ENCODE peak calls at places on chromosomes 2 and 18, in six cellular contexts. One of them, this sample, is unnamed.

GRCh38 chr2:46231721-46232120 is 65.5 kb upstream of the EPAS1 start:
- DNase-seq in K562: no peak
- DNase-seq in GM12878: no peak
- DNase-seq in SK-N-SH: no peak
- DNase-seq in HepG2: no peak
- DNase-seq in H1: no peak
- DNase-seq in this sample: no peak

GRCh38 chr2:45896281-45896680 is 244.8 kb downstream of the PRKCE start:
- DNase-seq in K562: no peak
- DNase-seq in GM12878: no peak
- DNase-seq in SK-N-SH: no peak
- DNase-seq in HepG2: no peak
- DNase-seq in H1: no peak
- DNase-seq in this sample: no peak

GRCh38 chr18:36672437-36673344 is 156.1 kb downstream of the TPGS2 start:
- DNase-seq in K562: no peak
- DNase-seq in GM12878: no peak
- DNase-seq in SK-N-SH: no peak
- DNase-seq in HepG2: no peak
- DNase-seq in H1: no peak
- DNase-seq in this sample: no peak

GRCh38 chr2:177143444-177143843 is 69.2 kb upstream of the HNRNPA3 start:
- DNase-seq in K562: no peak
- DNase-seq in GM12878: no peak
- DNase-seq in SK-N-SH: no peak
- DNase-seq in HepG2: no peak
- DNase-seq in H1: no peak
- DNase-seq in this sample: no peak

GRCh38 chr2:83435989-83436388 is 1023.1 kb downstream of the SUCLG1 start:
- DNase-seq in K562: no peak
- DNase-seq in GM12878: no peak
- DNase-seq in SK-N-SH: no peak
- DNase-seq in HepG2: no peak
- DNase-seq in H1: no peak
- DNase-seq in this sample: no peak

GRCh38 chr2:42100696-42101585 is 53.1 kb downstream of the PKDCC start:
- DNase-seq in K562: no peak
- DNase-seq in GM12878: no peak
- DNase-seq in SK-N-SH: no peak
- DNase-seq in HepG2: no peak
- DNase-seq in H1: peak
- DNase-seq in this sample: no peak

GRCh38 chr2:85753525-85754312 is at the start of gene ATOH8:
- DNase-seq in K562: peak
- DNase-seq in GM12878: no peak
- DNase-seq in SK-N-SH: peak
- DNase-seq in HepG2: peak
- DNase-seq in H1: peak
- DNase-seq in this sample: no peak

GRCh38 chr18:79987566-79987965 is 797 bp downstream of the TXNL4A start:
- DNase-seq in K562: no peak
- DNase-seq in GM12878: no peak
- DNase-seq in SK-N-SH: no peak
- DNase-seq in HepG2: no peak
- DNase-seq in H1: no peak
- DNase-seq in this sample: no peak

GRCh38 chr2:231710751-231711676 is 2.7 kb downstream of the PTMA start:
- DNase-seq in K562: peak
- DNase-seq in GM12878: no peak
- DNase-seq in SK-N-SH: peak
- DNase-seq in HepG2: no peak
- DNase-seq in H1: peak
- DNase-seq in this sample: no peak

GRCh38 chr2:225464346-225465025 is 65.0 kb downstream of the NYAP2 start:
- DNase-seq in K562: no peak
- DNase-seq in GM12878: no peak
- DNase-seq in SK-N-SH: no peak
- DNase-seq in HepG2: no peak
- DNase-seq in H1: no peak
- DNase-seq in this sample: no peak

GRCh38 chr2:17614174-17614573 is 73.7 kb downstream of the VSNL1 start:
- DNase-seq in K562: no peak
- DNase-seq in GM12878: no peak
- DNase-seq in SK-N-SH: no peak
- DNase-seq in HepG2: no peak
- DNase-seq in H1: no peak
- DNase-seq in this sample: no peak

GRCh38 chr2:49251766-49252165 is 97.5 kb upstream of the FSHR start:
- DNase-seq in K562: no peak
- DNase-seq in GM12878: no peak
- DNase-seq in SK-N-SH: no peak
- DNase-seq in HepG2: no peak
- DNase-seq in H1: no peak
- DNase-seq in this sample: no peak

GRCh38 chr2:46983065-46983801 is 67.6 kb upstream of the MCFD2 start:
- DNase-seq in K562: peak
- DNase-seq in GM12878: peak
- DNase-seq in SK-N-SH: peak
- DNase-seq in HepG2: no peak
- DNase-seq in H1: no peak
- DNase-seq in this sample: peak

GRCh38 chr2:228771306-228771705 is 499.8 kb downstream of the PID1 start:
- DNase-seq in K562: no peak
- DNase-seq in GM12878: no peak
- DNase-seq in SK-N-SH: no peak
- DNase-seq in HepG2: no peak
- DNase-seq in H1: no peak
- DNase-seq in this sample: no peak

GRCh38 chr2:180061085-180061484 is 54.0 kb upstream of the CWC22 start:
- DNase-seq in K562: no peak
- DNase-seq in GM12878: no peak
- DNase-seq in SK-N-SH: no peak
- DNase-seq in HepG2: no peak
- DNase-seq in H1: no peak
- DNase-seq in this sample: no peak

GRCh38 chr2:143254108-143254507 is 124.9 kb downstream of the ARHGAP15 start:
- DNase-seq in K562: no peak
- DNase-seq in GM12878: no peak
- DNase-seq in SK-N-SH: no peak
- DNase-seq in HepG2: no peak
- DNase-seq in H1: no peak
- DNase-seq in this sample: no peak

GRCh38 chr18:78619854-78620253 is 359.8 kb upstream of the SALL3 start:
- DNase-seq in K562: no peak
- DNase-seq in GM12878: no peak
- DNase-seq in SK-N-SH: no peak
- DNase-seq in HepG2: no peak
- DNase-seq in H1: no peak
- DNase-seq in this sample: no peak

GRCh38 chr18:35241523-35241804 is 630 bp downstream of the ZNF397 start:
- DNase-seq in K562: no peak
- DNase-seq in GM12878: peak
- DNase-seq in SK-N-SH: peak
- DNase-seq in HepG2: no peak
- DNase-seq in H1: no peak
- DNase-seq in this sample: no peak

GRCh38 chr2:238095143-238095542 is 5.0 kb upstream of the ESPNL start:
- DNase-seq in K562: no peak
- DNase-seq in GM12878: no peak
- DNase-seq in SK-N-SH: no peak
- DNase-seq in HepG2: no peak
- DNase-seq in H1: no peak
- DNase-seq in this sample: no peak

GRCh38 chr2:11528228-11528627 is 5.6 kb upstream of the GREB1 start:
- DNase-seq in K562: no peak
- DNase-seq in GM12878: no peak
- DNase-seq in SK-N-SH: no peak
- DNase-seq in HepG2: no peak
- DNase-seq in H1: no peak
- DNase-seq in this sample: no peak

GRCh38 chr2:186907897-186908296 is 58.9 kb upstream of the ZSWIM2 start:
- DNase-seq in K562: no peak
- DNase-seq in GM12878: no peak
- DNase-seq in SK-N-SH: no peak
- DNase-seq in HepG2: no peak
- DNase-seq in H1: no peak
- DNase-seq in this sample: no peak

GRCh38 chr2:186909095-186909494 is 60.1 kb upstream of the ZSWIM2 start:
- DNase-seq in K562: no peak
- DNase-seq in GM12878: no peak
- DNase-seq in SK-N-SH: no peak
- DNase-seq in HepG2: no peak
- DNase-seq in H1: no peak
- DNase-seq in this sample: no peak

GRCh38 chr2:186903183-186903582 is 54.2 kb upstream of the ZSWIM2 start:
- DNase-seq in K562: no peak
- DNase-seq in GM12878: no peak
- DNase-seq in SK-N-SH: peak
- DNase-seq in HepG2: no peak
- DNase-seq in H1: no peak
- DNase-seq in this sample: no peak
- TF ChIP-seq CTCF in K562: peak
- TF ChIP-seq CTCF in GM12878: no peak
- TF ChIP-seq CTCF in SK-N-SH: peak
- TF ChIP-seq CTCF in HepG2: no peak
- TF ChIP-seq CTCF in H1: peak
- TF ChIP-seq CTCF in this sample: peak

GRCh38 chr2:8670580-8670979 is 11.3 kb upstream of the ID2 start:
- DNase-seq in K562: no peak
- DNase-seq in GM12878: no peak
- DNase-seq in SK-N-SH: no peak
- DNase-seq in HepG2: no peak
- DNase-seq in H1: no peak
- DNase-seq in this sample: no peak

GRCh38 chr2:8671176-8671575 is 10.7 kb upstream of the ID2 start:
- DNase-seq in K562: no peak
- DNase-seq in GM12878: no peak
- DNase-seq in SK-N-SH: no peak
- DNase-seq in HepG2: no peak
- DNase-seq in H1: no peak
- DNase-seq in this sample: no peak

GRCh38 chr2:8671802-8672201 is 10.1 kb upstream of the ID2 start:
- DNase-seq in K562: no peak
- DNase-seq in GM12878: no peak
- DNase-seq in SK-N-SH: no peak
- DNase-seq in HepG2: no peak
- DNase-seq in H1: no peak
- DNase-seq in this sample: no peak

GRCh38 chr2:8667896-8668512 is 13.9 kb upstream of the ID2 start:
- DNase-seq in K562: no peak
- DNase-seq in GM12878: no peak
- DNase-seq in SK-N-SH: no peak
- DNase-seq in HepG2: no peak
- DNase-seq in H1: no peak
- DNase-seq in this sample: no peak

GRCh38 chr2:8669157-8669852 is 12.6 kb upstream of the ID2 start:
- DNase-seq in K562: no peak
- DNase-seq in GM12878: no peak
- DNase-seq in SK-N-SH: no peak
- DNase-seq in HepG2: no peak
- DNase-seq in H1: no peak
- DNase-seq in this sample: no peak
- TF ChIP-seq GABPA in K562: no peak
- TF ChIP-seq GABPA in GM12878: no peak
- TF ChIP-seq GABPA in SK-N-SH: no peak
- TF ChIP-seq GABPA in HepG2: no peak
- TF ChIP-seq GABPA in H1: no peak
- TF ChIP-seq GABPA in this sample: no peak

GRCh38 chr2:22904126-22904684 is 480.8 kb upstream of the KLHL29 start:
- DNase-seq in K562: peak
- DNase-seq in GM12878: no peak
- DNase-seq in SK-N-SH: peak
- DNase-seq in HepG2: peak
- DNase-seq in H1: peak
- DNase-seq in this sample: no peak
- TF ChIP-seq CTCF in K562: peak
- TF ChIP-seq CTCF in GM12878: peak
- TF ChIP-seq CTCF in SK-N-SH: peak
- TF ChIP-seq CTCF in HepG2: peak
- TF ChIP-seq CTCF in H1: peak
- TF ChIP-seq CTCF in this sample: peak

GRCh38 chr2:203918264-203918663 is 18.3 kb upstream of the ICOS start:
- DNase-seq in K562: no peak
- DNase-seq in GM12878: no peak
- DNase-seq in SK-N-SH: no peak
- DNase-seq in HepG2: no peak
- DNase-seq in H1: no peak
- DNase-seq in this sample: no peak
- TF ChIP-seq GABPA in K562: no peak
- TF ChIP-seq GABPA in GM12878: no peak
- TF ChIP-seq GABPA in SK-N-SH: no peak
- TF ChIP-seq GABPA in HepG2: no peak
- TF ChIP-seq GABPA in H1: no peak
- TF ChIP-seq GABPA in this sample: no peak

GRCh38 chr2:166899676-166900075 is 11.4 kb downstream of the XIRP2 start:
- DNase-seq in K562: no peak
- DNase-seq in GM12878: no peak
- DNase-seq in SK-N-SH: no peak
- DNase-seq in HepG2: no peak
- DNase-seq in H1: no peak
- DNase-seq in this sample: no peak
- TF ChIP-seq CTCF in K562: no peak
- TF ChIP-seq CTCF in GM12878: no peak
- TF ChIP-seq CTCF in SK-N-SH: no peak
- TF ChIP-seq CTCF in HepG2: no peak
- TF ChIP-seq CTCF in H1: no peak
- TF ChIP-seq CTCF in this sample: no peak

DNA sequence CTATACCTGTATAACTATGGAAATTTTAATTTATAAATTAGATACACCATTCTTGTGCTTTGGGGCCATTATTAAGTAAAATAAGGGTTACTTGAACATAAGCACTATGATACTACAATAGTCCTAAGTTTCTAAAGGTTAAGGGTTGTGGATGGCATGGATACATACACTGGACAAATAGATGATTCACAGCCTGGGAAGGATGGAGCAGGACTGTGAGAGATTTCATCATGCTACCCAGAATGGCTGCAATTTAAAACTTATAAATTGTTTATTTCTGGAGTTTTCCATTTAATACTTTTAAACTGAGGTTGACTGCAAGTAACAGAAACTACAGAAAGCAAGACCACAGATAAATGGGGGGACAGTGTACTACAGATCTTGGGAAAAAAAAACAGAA is 295.8 kb upstream of the ZNF804A start:
- DNase-seq in K562: no peak
- DNase-seq in GM12878: no peak
- DNase-seq in SK-N-SH: no peak
- DNase-seq in HepG2: no peak
- DNase-seq in H1: no peak
- DNase-seq in this sample: no peak
- TF ChIP-seq GABPA in K562: no peak
- TF ChIP-seq GABPA in GM12878: no peak
- TF ChIP-seq GABPA in SK-N-SH: no peak
- TF ChIP-seq GABPA in HepG2: no peak
- TF ChIP-seq GABPA in H1: no peak
- TF ChIP-seq GABPA in this sample: no peak

This sample was measured in HL-60.